ENCODE peak calls at places on chromosomes 6 and 20, in ten cellular contexts. H, L, Z, C, F, B, X, W, U and I are unnamed samples.

GRCh38 chr6:161429921-161430490 is 156.1 kb upstream of the AGPAT4 start:
- DNase-seq in W (no peak), X (no peak), C (no peak), F (peak; percentile 58), H (no peak), Z (no peak), L (no peak), U (no peak), B (no peak), I (no peak)

GRCh38 chr6:31702421-31702818 is 704 bp downstream of the ABHD16A start:
- DNase-seq in U (peak; percentile 4), Z (no peak), L (no peak), F (peak; percentile 50), X (peak; percentile 7), C (no peak), H (no peak), W (no peak), B (no peak), I (no peak)

GRCh38 chr20:33319986-33320385 is 37.0 kb downstream of the BPIFB1 start:
- DNase-seq in B (no peak), C (no peak), F (no peak), Z (no peak), X (no peak), U (no peak), H (no peak), L (no peak), W (no peak), I (no peak)

GRCh38 chr20:63057133-63058117 is 50.7 kb upstream of the BHLHE23 start:
- DNase-seq in L (no peak), Z (no peak), W (no peak), C (peak; percentile 31), F (no peak), B (no peak), X (no peak), U (peak; percentile 8), H (no peak), I (no peak)

GRCh38 chr6:159935065-159935464 is 33.8 kb upstream of the IGF2R start:
- DNase-seq in X (no peak), W (no peak), Z (no peak), U (peak; percentile 68), C (no peak), F (no peak), L (no peak), H (no peak), B (no peak), I (no peak)

GRCh38 chr6:14228571-14228970 is 111.0 kb downstream of the CD83 start:
- DNase-seq in B (no peak), F (no peak), H (no peak), L (no peak), Z (no peak), C (peak; percentile 31), X (peak; percentile 22), W (no peak), U (peak; percentile 47), I (no peak)

GRCh38 chr6:36368921-36369880 is 18.3 kb downstream of the ETV7 start:
- DNase-seq in X (no peak), L (no peak), W (no peak), U (peak; percentile 93), F (no peak), B (no peak), H (no peak), Z (peak; percentile 93), C (peak; percentile 93), I (no peak)

GRCh38 chr20:31822421-31823330 is 3.5 kb downstream of the MYLK2 start:
- DNase-seq in B (peak; percentile 59), X (peak; percentile 73), H (peak; percentile 90), W (peak; percentile 36), L (peak; percentile 38), F (peak; percentile 79), C (no peak), Z (peak; percentile 83), U (peak; percentile 49), I (peak; percentile 67)

GRCh38 chr6:118784641-118785164 is 109.2 kb upstream of the ASF1A start:
- DNase-seq in W (no peak), X (no peak), H (no peak), B (no peak), C (no peak), L (peak; percentile 78), F (no peak), Z (no peak), U (no peak), I (no peak)

GRCh38 chr20:33163856-33164762 is 3.9 kb upstream of the BPIFA2 start:
- DNase-seq in Z (no peak), B (no peak), L (no peak), U (no peak), X (no peak), C (no peak), W (no peak), H (no peak), F (no peak), I (no peak)

GRCh38 chr6:88662163-88662580 is 301.2 kb downstream of the RNGTT start:
- DNase-seq in Z (no peak), U (no peak), L (no peak), H (no peak), C (no peak), F (peak; percentile 5), B (no peak), X (no peak), W (no peak), I (peak; percentile 73)

GRCh38 chr20:56653221-56653620 is 24.1 kb downstream of the TFAP2C start:
- DNase-seq in B (no peak), U (no peak), F (no peak), W (no peak), X (no peak), Z (no peak), L (no peak), H (no peak), C (peak; percentile 43), I (no peak)

GRCh38 chr20:45983279-45983743 is 11.3 kb upstream of the ZNF335 start:
- DNase-seq in W (no peak), Z (no peak), F (no peak), U (no peak), H (no peak), C (no peak), L (no peak), X (no peak), B (no peak), I (no peak)

GRCh38 chr6:121086876-121087275 is 247.4 kb downstream of the TBC1D32 start:
- DNase-seq in C (no peak), L (no peak), W (no peak), B (no peak), F (no peak), H (no peak), X (no peak), U (peak; percentile 1), Z (no peak), I (no peak)

GRCh38 chr6:136403166-136403980 is 113.7 kb upstream of the BCLAF1 start:
- DNase-seq in Z (no peak), U (peak; percentile 96), F (peak; percentile 16), H (no peak), X (no peak), B (no peak), L (peak; percentile 74), W (no peak), C (peak; percentile 83), I (no peak)

GRCh38 chr6:148837941-148838340 is 91.1 kb downstream of the UST start:
- DNase-seq in C (no peak), L (no peak), Z (no peak), U (no peak), B (no peak), X (no peak), H (no peak), F (no peak), W (no peak), I (no peak)

GRCh38 chr6:130000526-130001228 is 17.7 kb upstream of the L3MBTL3 start:
- DNase-seq in H (no peak), B (no peak), F (no peak), W (no peak), C (no peak), U (no peak), X (no peak), Z (no peak), L (no peak), I (no peak)

GRCh38 chr20:49303211-49303610 is 25.4 kb upstream of the ZNFX1 start:
- DNase-seq in U (peak; percentile 89), L (no peak), B (no peak), X (no peak), Z (no peak), C (peak; percentile 51), W (no peak), H (no peak), F (no peak), I (no peak)

GRCh38 chr6:149160943-149161342 is 156.6 kb upstream of the TAB2 start:
- DNase-seq in H (no peak), X (no peak), W (no peak), B (no peak), Z (no peak), F (no peak), C (no peak), L (no peak), U (no peak), I (no peak)

GRCh38 chr6:21800948-21801438 is 207.4 kb downstream of the SOX4 start:
- DNase-seq in W (no peak), H (no peak), U (peak; percentile 81), X (no peak), F (no peak), B (no peak), Z (peak; percentile 63), L (no peak), C (no peak), I (no peak)

GRCh38 chr20:15065794-15066193 is 728.4 kb upstream of the FLRT3 start:
- DNase-seq in F (no peak), H (no peak), L (no peak), B (no peak), U (no peak), X (no peak), W (no peak), Z (no peak), C (no peak), I (no peak)

GRCh38 chr20:39762716-39763115 is 800.6 kb downstream of the DHX35 start:
- DNase-seq in U (no peak), C (no peak), L (no peak), H (no peak), B (no peak), Z (no peak), X (no peak), F (no peak), W (no peak), I (no peak)

GRCh38 chr6:33989016-33989854 is 156.7 kb downstream of the GRM4 start:
- DNase-seq in H (no peak), U (no peak), W (no peak), L (no peak), X (no peak), C (no peak), F (no peak), B (no peak), Z (no peak), I (no peak)

GRCh38 chr20:1941226-1941625 is 46.0 kb downstream of the SIRPA start:
- DNase-seq in B (no peak), L (no peak), W (no peak), X (no peak), C (no peak), U (peak; percentile 73), Z (no peak), F (no peak), H (no peak), I (no peak)

GRCh38 chr6:78629154-78629721 is 238.1 kb upstream of the IRAK1BP1 start:
- DNase-seq in Z (no peak), L (no peak), X (no peak), F (peak; percentile 30), W (no peak), C (no peak), H (no peak), U (no peak), B (no peak), I (no peak)